ENCODE peak calls at places on chromosomes 6 and 20, in five cellular contexts. E, P, Y, O and F are unnamed samples.

GRCh38 chr6:23456396-23456795 is 669.6 kb upstream of the NRSN1 start:
- DNase-seq in E (no peak), P (no peak), Y (no peak), O (no peak), F (no peak)

GRCh38 chr6:130033999-130034814 is 15.8 kb downstream of the L3MBTL3 start:
- DNase-seq in E (no peak), P (no peak), Y (no peak), O (peak), F (peak)

GRCh38 chr6:126812651-126813050 is 305.8 kb upstream of the RSPO3 start:
- DNase-seq in E (no peak), P (no peak), Y (no peak), O (no peak), F (no peak)

GRCh38 chr6:110039364-110039995 is 61.4 kb downstream of the GPR6 start:
- DNase-seq in E (peak), P (peak), Y (peak), O (peak), F (peak)

GRCh38 chr20:47489448-47489872 is 12.2 kb upstream of the NCOA3 start:
- DNase-seq in E (no peak), P (no peak), Y (no peak), O (no peak), F (no peak)

GRCh38 chr6:26031151-26031594 is 56.1 kb upstream of the HFE start:
- DNase-seq in E (no peak), P (no peak), Y (no peak), O (no peak), F (no peak)

GRCh38 chr20:15396026-15396425 is 1058.6 kb upstream of the FLRT3 start:
- DNase-seq in E (no peak), P (no peak), Y (no peak), O (no peak), F (no peak)

GRCh38 chr6:84892666-84893065 is 128.3 kb upstream of the TBX18 start:
- DNase-seq in E (no peak), P (no peak), Y (no peak), O (no peak), F (no peak)

GRCh38 chr6:170063851-170064617 is 226.8 kb downstream of the DLL1 start:
- DNase-seq in E (peak), P (no peak), Y (peak), O (no peak), F (no peak)

GRCh38 chr6:100353276-100354015 is 111.3 kb downstream of the SIM1 start:
- DNase-seq in E (no peak), P (no peak), Y (no peak), O (no peak), F (no peak)

GRCh38 chr6:138528137-138528536 is 28.8 kb upstream of the NHSL1 start:
- DNase-seq in E (no peak), P (no peak), Y (no peak), O (no peak), F (no peak)

GRCh38 chr6:152394303-152394702 is 242.9 kb downstream of the SYNE1 start:
- DNase-seq in E (no peak), P (no peak), Y (no peak), O (no peak), F (no peak)